ENCODE peak calls at places on chromosomes 2 and 18, in five cellular contexts. Q, J, K, U and P are unnamed samples.

GRCh38 chr2:181300600-181301291 is 156.4 kb upstream of the ITGA4 start:
- DNase-seq in K (no peak), Q (no peak), J (no peak), U (no peak), P (peak)

GRCh38 chr2:86284401-86284841 is 53.0 kb downstream of the REEP1 start:
- DNase-seq in Q (no peak), J (no peak), K (no peak), U (no peak), P (no peak)

GRCh38 chr2:83221258-83221657 is 1237.8 kb downstream of the SUCLG1 start:
- DNase-seq in Q (no peak), J (no peak), K (peak), U (no peak), P (no peak)

GRCh38 chr2:127404466-127405251 is 13.6 kb upstream of the PROC start:
- DNase-seq in Q (no peak), J (no peak), K (no peak), U (no peak), P (no peak)

GRCh38 chr2:239033801-239034560 is 186.1 kb downstream of the TWIST2 start:
- DNase-seq in Q (no peak), J (no peak), K (no peak), U (no peak), P (no peak)

GRCh38 chr2:11530864-11531451 is 2.9 kb upstream of the GREB1 start:
- DNase-seq in Q (no peak), U (no peak), J (no peak), K (no peak), P (no peak)

GRCh38 chr2:219446101-219446504 is 11.5 kb downstream of the SPEG start:
- DNase-seq in U (no peak), J (peak), K (no peak), Q (no peak), P (no peak)

GRCh38 chr2:54671010-54671409 is 52.5 kb upstream of the EML6 start:
- DNase-seq in K (no peak), U (no peak), J (no peak), Q (no peak), P (no peak)

GRCh38 chr2:10406016-10406415 is 42.1 kb downstream of the ODC1 start:
- DNase-seq in K (no peak), J (no peak), U (no peak), Q (no peak), P (no peak)

GRCh38 chr2:168663993-168664392 is 138.4 kb upstream of the NOSTRIN start:
- DNase-seq in U (peak), J (no peak), K (no peak), Q (no peak), P (no peak)

GRCh38 chr2:38523728-38524437 is 78.8 kb downstream of the HNRNPLL start:
- DNase-seq in Q (peak), J (no peak), U (no peak), K (no peak), P (no peak)

GRCh38 chr2:67451086-67451832 is 54.1 kb downstream of the ETAA1 start:
- DNase-seq in Q (no peak), K (peak), J (peak), U (peak), P (no peak)

GRCh38 chr18:58788971-58789797 is 75.5 kb upstream of the ZNF532 start:
- DNase-seq in U (no peak), K (no peak), J (peak), Q (no peak), P (no peak)

GRCh38 chr2:221429741-221430491 is 142.2 kb downstream of the EPHA4 start:
- DNase-seq in J (no peak), U (peak), Q (no peak), K (peak), P (no peak)

GRCh38 chr2:197297262-197297661 is 13.3 kb downstream of the ANKRD44 start:
- DNase-seq in K (no peak), J (no peak), Q (no peak), U (no peak), P (no peak)

GRCh38 chr2:126877861-126878565 is 20.7 kb upstream of the TEX51 start:
- DNase-seq in J (no peak), U (no peak), Q (no peak), K (no peak), P (no peak)

GRCh38 chr2:132374961-132375360 is 41.6 kb upstream of the GPR39 start:
- DNase-seq in Q (no peak), K (no peak), J (no peak), U (peak), P (no peak)

GRCh38 chr18:61855127-61855991 is 37.4 kb downstream of the RNF152 start:
- DNase-seq in U (no peak), K (no peak), J (no peak), Q (no peak), P (no peak)

GRCh38 chr18:63439334-63439733 is 17.1 kb upstream of the VPS4B start:
- DNase-seq in U (peak), K (peak), J (peak), Q (peak), P (peak)

GRCh38 chr18:1103567-1103966 is 198.9 kb downstream of the ADCYAP1 start:
- DNase-seq in Q (no peak), J (no peak), U (no peak), K (no peak), P (no peak)

GRCh38 chr2:198807131-198807530 is 650.6 kb downstream of the SATB2 start:
- DNase-seq in K (no peak), Q (no peak), U (no peak), J (no peak), P (no peak)

GRCh38 chr18:42137671-42138375 is 182.8 kb downstream of the PIK3C3 start:
- DNase-seq in Q (no peak), U (peak), J (no peak), K (no peak), P (no peak)

GRCh38 chr2:204315236-204315662 is 230.0 kb upstream of the PARD3B start:
- DNase-seq in J (no peak), Q (no peak), U (peak), K (no peak), P (no peak)

GRCh38 chr2:98013407-98014042 is 17.8 kb upstream of the TMEM131 start:
- DNase-seq in K (no peak), J (no peak), Q (no peak), U (no peak), P (no peak)

GRCh38 chr2:65377556-65378307 is 54.7 kb downstream of the SPRED2 start:
- DNase-seq in Q (no peak), U (no peak), K (peak), J (no peak), P (no peak)

GRCh38 chr2:133777607-133778006 is 209.3 kb upstream of the NCKAP5 start:
- DNase-seq in Q (no peak), J (no peak), K (peak), U (no peak), P (no peak)

GRCh38 chr2:54634564-54635511 is 88.6 kb upstream of the EML6 start:
- DNase-seq in U (no peak), K (peak), Q (no peak), J (peak), P (no peak)

GRCh38 chr2:233120459-233120858 is 60.3 kb downstream of the INPP5D start:
- DNase-seq in K (no peak), U (no peak), Q (no peak), J (no peak), P (no peak)

GRCh38 chr2:16718551-16719404 is 53.1 kb upstream of the CYRIA start:
- DNase-seq in U (no peak), J (no peak), K (no peak), Q (no peak), P (no peak)

GRCh38 chr2:209277444-209277843 is 146.4 kb upstream of the MAP2 start:
- DNase-seq in U (no peak), Q (no peak), J (no peak), K (no peak), P (no peak)

GRCh38 chr18:27838230-27838629 is 338.7 kb downstream of the CDH2 start:
- DNase-seq in U (no peak), K (peak), Q (no peak), J (no peak), P (no peak)

GRCh38 chr18:12036201-12036751 is 55.0 kb downstream of the IMPA2 start:
- DNase-seq in J (no peak), Q (no peak), K (peak), U (no peak), P (no peak)

GRCh38 chr18:499351-500229 is 911 bp downstream of the COLEC12 start:
- DNase-seq in U (no peak), Q (peak), J (no peak), K (no peak), P (no peak)